ENCODE peak calls at places on chromosomes 5 and 9, in six cellular contexts. N is Peyer's patch, D is neural progenitor cell, S is hepatocyte, Q is stomach, O is left lung. T is an unnamed sample.

GRCh38 chr5:138955672-138956295 is 80.6 kb upstream of the LRRTM2 start:
- DNase-seq in N (peak; percentile 3), O (peak; percentile 3), S (no peak), D (no peak), Q (peak; percentile 9), T (no peak)

GRCh38 chr9:83334320-83334719 is 203.9 kb downstream of the FRMD3 start:
- DNase-seq in D (peak; percentile 81), Q (peak; percentile 89), S (peak; percentile 90), N (peak; percentile 90), O (peak; percentile 79), T (peak; percentile 64)

GRCh38 chr5:174157048-174157447 is 111.5 kb downstream of the NSG2 start:
- DNase-seq in Q (no peak), D (no peak), S (no peak), N (no peak), O (no peak), T (no peak)

GRCh38 chr9:71783120-71783523 is 14.8 kb upstream of the CEMIP2 start:
- DNase-seq in N (peak; percentile 93), Q (peak; percentile 46), O (peak; percentile 46), D (no peak), S (peak; percentile 49), T (no peak)

GRCh38 chr9:4106744-4107143 is 193.1 kb downstream of the GLIS3 start:
- DNase-seq in S (peak; percentile 54), Q (no peak), D (no peak), N (no peak), O (no peak), T (no peak)

GRCh38 chr5:1031306-1031959 is 22.8 kb downstream of the NKD2 start:
- DNase-seq in S (no peak), Q (no peak), O (no peak), D (no peak), N (no peak), T (no peak)

GRCh38 chr9:84670106-84670800 is 724 bp downstream of the NTRK2 start:
- DNase-seq in Q (no peak), S (peak; percentile 26), O (no peak), D (peak; percentile 80), N (no peak), T (no peak)

GRCh38 chr5:13478831-13479465 is 465.5 kb downstream of the DNAH5 start:
- DNase-seq in Q (peak; percentile 50), S (peak; percentile 74), N (no peak), O (no peak), D (peak; percentile 73), T (peak; percentile 9)

GRCh38 chr5:139578348-139578724 is 17.2 kb downstream of the UBE2D2 start:
- DNase-seq in Q (no peak), S (no peak), N (no peak), D (no peak), O (no peak), T (no peak)

GRCh38 chr9:89038354-89039091 is 47.3 kb downstream of the S1PR3 start:
- DNase-seq in D (no peak), Q (no peak), N (no peak), O (no peak), S (no peak), T (no peak)

GRCh38 chr5:54309237-54309636 is 1.1 kb downstream of the ARL15 start:
- DNase-seq in Q (no peak), D (peak; percentile 13), O (no peak), S (no peak), N (no peak), T (no peak)

GRCh38 chr9:34575775-34576592 is 13.5 kb downstream of the CNTFR start:
- DNase-seq in D (no peak), S (no peak), Q (no peak), N (no peak), O (no peak), T (no peak)

GRCh38 chr5:10442581-10442980 is 902 bp downstream of the ROPN1L start:
- DNase-seq in Q (no peak), D (no peak), N (no peak), O (no peak), S (no peak), T (no peak)

GRCh38 chr5:177338251-177339106 is 13.0 kb downstream of the LMAN2 start:
- DNase-seq in N (no peak), Q (no peak), O (no peak), S (no peak), D (no peak), T (no peak)

GRCh38 chr5:135216072-135216812 is 182.2 kb upstream of the PITX1 start:
- DNase-seq in D (no peak), S (no peak), Q (peak; percentile 8), N (peak; percentile 34), O (no peak), T (peak; percentile 13)

GRCh38 chr5:131774652-131775367 is 22.0 kb downstream of the FNIP1 start:
- DNase-seq in D (no peak), Q (no peak), S (no peak), O (no peak), N (no peak), T (no peak)
- H3K4me1 ChIP-seq in D (no peaks in the 10 kb centered on the region), Q (peaks cover 22% of the 10 kb centered on the region), S (no peaks in the 10 kb centered on the region), O (peaks cover 36% of the 10 kb centered on the region), N (no peaks in the 10 kb centered on the region), T (no peaks in the 10 kb centered on the region)

GRCh38 chr5:134000696-134001453 is 3.9 kb downstream of the VDAC1 start:
- DNase-seq in S (no peak), D (no peak), O (no peak), Q (no peak), N (no peak), T (no peak)
- H3K4me3 ChIP-seq in S (no peak overlapping the region), D (no peak overlapping the region), O (no peak overlapping the region), Q (no peak overlapping the region), N (no peak overlapping the region), T (no peak overlapping the region)

DNA sequence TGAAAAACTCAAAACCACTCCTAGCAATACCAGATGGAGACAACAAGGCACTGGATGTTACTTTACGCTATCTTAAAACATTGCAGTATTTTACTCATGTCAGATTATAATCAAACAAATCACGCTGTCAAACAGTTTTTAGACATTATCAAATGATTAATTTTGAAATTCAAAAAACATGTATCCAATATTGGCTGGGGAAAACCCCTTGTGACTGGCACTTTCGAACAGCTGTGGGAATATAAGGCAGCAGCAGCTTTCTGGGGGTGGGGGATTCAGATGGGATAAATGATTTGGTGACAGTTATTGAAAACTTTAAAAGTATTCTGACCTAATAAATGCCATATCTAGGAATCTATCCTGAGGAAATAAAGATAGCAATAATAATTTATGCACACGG is 28.7 kb downstream of the ELL2 start:
- DNase-seq in O (no peak), S (no peak), Q (no peak), N (no peak), D (no peak), T (no peak)
- H3K36me3 ChIP-seq in O (no peaks in the 10 kb centered on the region), S (no peaks in the 10 kb centered on the region), Q (peaks cover 13% of the 10 kb centered on the region), N (no peaks in the 10 kb centered on the region), D (no peaks in the 10 kb centered on the region), T (no peaks in the 10 kb centered on the region)

DNA sequence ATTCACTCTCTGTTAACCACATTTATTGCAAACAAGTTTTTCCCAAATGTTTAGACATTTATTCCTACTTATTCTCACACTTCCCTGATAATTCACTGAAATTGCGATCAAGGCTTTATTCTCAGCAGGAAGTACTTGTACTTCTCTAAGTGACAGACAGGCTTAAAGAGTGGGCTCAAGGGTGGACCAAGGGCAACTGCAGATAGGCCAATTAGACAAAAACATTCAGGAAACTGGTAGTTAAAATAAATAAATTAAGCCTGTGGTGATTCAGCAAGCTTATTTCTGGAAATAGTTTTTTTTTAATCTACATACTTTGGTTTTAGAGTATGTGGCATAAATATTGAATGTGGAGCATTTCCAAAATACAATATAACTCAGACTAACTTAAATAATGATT is 136.1 kb downstream of the UGCG start:
- DNase-seq in S (no peak), O (no peak), Q (no peak), N (no peak), D (no peak), T (no peak)
- H3K4me1 ChIP-seq in S (peaks cover 12% of the 10 kb centered on the region), O (peaks cover 44% of the 10 kb centered on the region), Q (peaks cover 15% of the 10 kb centered on the region), N (peaks cover 14% of the 10 kb centered on the region), D (peaks cover 14% of the 10 kb centered on the region), T (peaks cover 26% of the 10 kb centered on the region)

DNA sequence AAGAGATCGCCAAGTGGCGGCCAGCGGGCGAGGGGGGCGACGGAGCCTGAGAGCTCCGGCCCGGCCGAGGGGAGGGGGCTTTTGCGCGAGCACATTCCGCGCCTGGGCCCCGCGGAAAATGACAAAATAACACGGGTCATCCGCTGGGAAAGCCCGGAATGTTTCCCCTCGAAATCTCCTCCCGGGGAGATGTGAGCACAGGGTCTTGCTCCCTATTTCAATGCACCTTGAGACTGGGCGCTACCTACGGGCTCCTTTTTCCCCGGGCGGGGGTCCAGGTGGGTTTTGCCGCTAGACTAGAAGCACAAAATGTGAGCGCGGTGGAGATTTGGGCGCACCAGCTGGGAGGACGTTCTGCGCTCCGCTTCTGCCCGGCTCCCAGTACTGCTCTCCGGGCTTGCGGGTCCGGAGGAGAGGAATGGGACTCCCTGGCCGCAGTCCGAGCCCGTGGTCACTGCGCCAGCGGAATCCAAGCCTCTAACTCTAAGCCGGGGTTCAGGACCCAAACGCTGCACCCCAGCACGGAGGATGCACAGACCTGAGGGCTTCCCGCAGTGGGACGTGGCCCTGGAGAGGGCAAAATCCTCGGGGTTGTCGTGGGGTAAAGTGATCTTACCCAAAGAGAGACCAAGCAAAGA is 2.8 kb upstream of the PRDM12 start:
- DNase-seq in Q (no peak), D (peak; percentile 58), S (no peak), N (no peak), O (no peak), T (no peak)
- H3K4me3 ChIP-seq in Q (peak overlapping the region; percentile 41), D (peak overlapping the region; percentile 52), S (no peak overlapping the region), N (no peak overlapping the region), O (no peak overlapping the region), T (no peak overlapping the region)

DNA sequence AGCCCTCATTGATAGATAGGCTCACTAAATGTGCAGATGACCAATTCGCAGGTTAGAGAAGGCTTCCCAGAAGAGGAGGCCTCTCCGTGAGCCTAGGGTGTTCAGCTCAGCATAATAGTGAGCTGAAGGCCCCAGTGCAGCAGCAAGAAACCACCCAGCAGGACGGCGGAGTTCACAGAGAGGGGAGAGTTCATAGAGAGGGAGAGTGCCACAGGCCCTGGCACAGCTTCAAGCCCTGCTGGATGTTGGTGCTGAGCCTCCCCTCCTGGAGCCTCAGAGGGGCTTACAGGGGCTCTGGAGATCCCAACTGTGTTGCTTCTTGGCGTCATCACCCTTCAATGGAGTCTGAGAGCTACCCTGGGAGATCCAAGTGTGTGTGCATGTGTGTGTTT is 2.1 kb downstream of the SLC22A5 start:
- DNase-seq in O (no peak), Q (no peak), D (no peak), S (no peak), N (no peak), T (no peak)
- H3K36me3 ChIP-seq in O (no peaks in the 10 kb centered on the region), Q (no peaks in the 10 kb centered on the region), D (no peaks in the 10 kb centered on the region), S (no peaks in the 10 kb centered on the region), N (no peaks in the 10 kb centered on the region), T (no peaks in the 10 kb centered on the region)

GRCh38 chr5:151063136-151063544 is 17.7 kb downstream of the TNIP1 start:
- DNase-seq in S (no peak), O (no peak), Q (no peak), N (no peak), D (no peak), T (no peak)
- H3K4me1 ChIP-seq in S (peaks cover 13% of the 10 kb centered on the region), O (peaks cover 98% of the 10 kb centered on the region), Q (peaks cover 44% of the 10 kb centered on the region), N (peaks cover 24% of the 10 kb centered on the region), D (no peaks in the 10 kb centered on the region), T (no peaks in the 10 kb centered on the region)

GRCh38 chr9:15293727-15294405 is 13.2 kb downstream of the TTC39B start:
- DNase-seq in O (no peak), D (no peak), Q (no peak), S (no peak), N (no peak), T (no peak)
- H3K4me3 ChIP-seq in O (no peak overlapping the region), D (no peak overlapping the region), Q (no peak overlapping the region), S (no peak overlapping the region), N (no peak overlapping the region), T (no peak overlapping the region)

T was measured in HAP-1.